ENCODE peak calls at places on chromosome 6, in five cellular contexts. Y is A549; U is NCI-H2171 treated with DMSO at 0.1 percent for 48 hours; K is cardiac muscle cell; E is activated naive CD4-positive, alpha-beta T cell treated with anti-CD3 and anti-CD28 coated beads for 36 hours. P is an unnamed sample.
A peak's percentile ranks its signal among the peaks of the same experiment; 100 is the strongest.

GRCh38 chr6:44706011-44706410 is 318.5 kb downstream of the CDC5L start:
- DNase-seq in Y (no peak), U (no peak), K (no peak), E (no peak), P (no peak)

GRCh38 chr6:87483929-87484328 is 11.2 kb downstream of the SLC35A1 start:
- DNase-seq in Y (no peak), U (no peak), K (no peak), E (peak; percentile 19), P (no peak)

GRCh38 chr6:52227495-52227894 is 16.8 kb downstream of the IL17F start:
- DNase-seq in Y (no peak), U (no peak), K (no peak), E (peak; percentile 91), P (no peak)

GRCh38 chr6:31128093-31128676 is 7.9 kb upstream of the CDSN start:
- DNase-seq in Y (peak; percentile 37), U (peak; percentile 49), K (peak; percentile 75), E (peak; percentile 90), P (peak; percentile 67)

GRCh38 chr6:74117113-74117512 is 421.1 kb downstream of the CD109 start:
- DNase-seq in Y (no peak), U (no peak), K (no peak), E (no peak), P (no peak)

GRCh38 chr6:93407186-93407585 is 12.2 kb downstream of the EPHA7 start:
- DNase-seq in Y (no peak), U (peak; percentile 68), K (peak; percentile 68), E (no peak), P (peak; percentile 95)

GRCh38 chr6:81067057-81067456 is 685.4 kb downstream of the TENT5A start:
- DNase-seq in Y (no peak), U (no peak), K (no peak), E (no peak), P (no peak)

GRCh38 chr6:28742668-28743270 is 181.0 kb downstream of the TRIM27 start:
- DNase-seq in Y (peak; percentile 58), U (peak; percentile 47), K (no peak), E (peak; percentile 48), P (peak; percentile 77)

GRCh38 chr6:149887343-149887742 is 10.6 kb downstream of the RAET1E start:
- DNase-seq in Y (no peak), U (no peak), K (no peak), E (no peak), P (no peak)

GRCh38 chr6:704037-704436 is 11.1 kb upstream of the EXOC2 start:
- DNase-seq in Y (no peak), U (no peak), K (no peak), E (no peak), P (peak; percentile 76)

GRCh38 chr6:116060572-116061283 is at the start of gene FRK:
- DNase-seq in Y (peak; percentile 32), U (no peak), K (no peak), E (no peak), P (peak; percentile 83)

GRCh38 chr6:110856296-110856695 is 18.3 kb upstream of the AMD1 start:
- DNase-seq in Y (no peak), U (no peak), K (no peak), E (no peak), P (no peak)

GRCh38 chr6:105786890-105787655 is 299.1 kb upstream of the PRDM1 start:
- DNase-seq in Y (no peak), U (peak; percentile 21), K (no peak), E (no peak), P (no peak)

GRCh38 chr6:89146748-89147715 is 1.2 kb downstream of the PM20D2 start:
- DNase-seq in Y (peak; percentile 6), U (peak; percentile 64), K (peak; percentile 34), E (peak; percentile 44), P (peak; percentile 23)

GRCh38 chr6:140283197-140283596 is 908.7 kb upstream of the CITED2 start:
- DNase-seq in Y (no peak), U (no peak), K (no peak), E (no peak), P (peak; percentile 60)

GRCh38 chr6:122400467-122401089 is 1.1 kb downstream of the HSF2 start:
- DNase-seq in Y (no peak), U (no peak), K (no peak), E (no peak), P (peak; percentile 33)

GRCh38 chr6:56649782-56650181 is 7.1 kb upstream of the DST start:
- DNase-seq in Y (no peak), U (no peak), K (no peak), E (no peak), P (no peak)

GRCh38 chr6:158322724-158323560 is 10.7 kb downstream of the TULP4 start:
- DNase-seq in Y (peak; percentile 14), U (peak; percentile 29), K (no peak), E (no peak), P (no peak)

GRCh38 chr6:169376458-169376857 is 122.8 kb upstream of the THBS2 start:
- DNase-seq in Y (no peak), U (no peak), K (no peak), E (no peak), P (no peak)

GRCh38 chr6:57324538-57324937 is 7.1 kb downstream of the PRIM2 start:
- DNase-seq in Y (no peak), U (peak; percentile 41), K (no peak), E (no peak), P (peak; percentile 25)

GRCh38 chr6:66949191-66949661 is 1242.2 kb upstream of the EYS start:
- DNase-seq in Y (no peak), U (no peak), K (no peak), E (no peak), P (no peak)

GRCh38 chr6:42028234-42029061 is 21.9 kb upstream of the TAF8 start:
- DNase-seq in Y (peak; percentile 62), U (no peak), K (no peak), E (peak; percentile 70), P (no peak)

GRCh38 chr6:55474386-55474785 is 104.6 kb downstream of the HMGCLL1 start:
- DNase-seq in Y (no peak), U (no peak), K (no peak), E (no peak), P (no peak)

GRCh38 chr6:29743568-29743967 is 20.3 kb downstream of the HLA-F start:
- DNase-seq in Y (no peak), U (no peak), K (no peak), E (no peak), P (no peak)

GRCh38 chr6:80003841-80004198 is 629 bp upstream of the TTK start:
- DNase-seq in Y (no peak), U (peak; percentile 87), K (no peak), E (peak; percentile 39), P (peak; percentile 84)

GRCh38 chr6:80638222-80639055 is 532.0 kb downstream of the BCKDHB start:
- DNase-seq in Y (peak; percentile 21), U (no peak), K (peak; percentile 19), E (peak; percentile 12), P (peak; percentile 96)

GRCh38 chr6:52233975-52234823 is 10.1 kb downstream of the IL17F start:
- DNase-seq in Y (peak; percentile 33), U (peak; percentile 4), K (peak; percentile 58), E (peak; percentile 62), P (peak; percentile 85)

GRCh38 chr6:77383026-77383425 is 80.3 kb downstream of the HTR1B start:
- DNase-seq in Y (no peak), U (no peak), K (no peak), E (no peak), P (no peak)

GRCh38 chr6:79313254-79313653 is 78.8 kb upstream of the HMGN3 start:
- DNase-seq in Y (no peak), U (peak; percentile 69), K (no peak), E (no peak), P (peak; percentile 68)

GRCh38 chr6:151493495-151494234 is at the start of gene CCDC170:
- DNase-seq in Y (peak; percentile 25), U (no peak), K (peak; percentile 38), E (peak; percentile 14), P (peak; percentile 64)

GRCh38 chr6:99416226-99416625 is 8.9 kb downstream of the PNISR start:
- DNase-seq in Y (no peak), U (no peak), K (no peak), E (no peak), P (no peak)

GRCh38 chr6:167706313-167707109 is 120.2 kb upstream of the AFDN start:
- DNase-seq in Y (no peak), U (no peak), K (no peak), E (peak; percentile 81), P (no peak)

GRCh38 chr6:156879235-156879995 is 102.2 kb downstream of the ARID1B start:
- DNase-seq in Y (no peak), U (peak; percentile 30), K (no peak), E (no peak), P (no peak)

GRCh38 chr6:38131527-38131965 is 312.0 kb downstream of the ZFAND3 start:
- DNase-seq in Y (no peak), U (no peak), K (no peak), E (peak; percentile 33), P (no peak)

GRCh38 chr6:40620546-40620945 is 33.4 kb upstream of the LRFN2 start:
- DNase-seq in Y (no peak), U (no peak), K (no peak), E (no peak), P (peak; percentile 24)